ENCODE peak calls at places on chromosomes 1 and 21, in five cellular contexts. Y is IMR-90, X is neural crest cell, O is uterus, Z is kidney. D is an unnamed sample.

GRCh38 chr1:45894921-45895320 is 91.5 kb downstream of the MAST2 start:
- DNase-seq in O (no peak), Y (no peak), Z (no peak), X (no peak), D (no peak)

GRCh38 chr21:31326478-31327247 is 17.4 kb downstream of the TIAM1 start:
- DNase-seq in X (no peak), O (no peak), Y (no peak), Z (no peak), D (no peak)

GRCh38 chr1:115507256-115507589 is 134.5 kb upstream of the VANGL1 start:
- DNase-seq in Z (no peak), X (peak; percentile 6), O (peak; percentile 20), Y (peak; percentile 63), D (no peak)

GRCh38 chr1:197774691-197775281 is 494 bp downstream of the DENND1B start:
- DNase-seq in Y (peak; percentile 41), Z (peak; percentile 84), O (peak; percentile 49), X (peak; percentile 41), D (peak; percentile 53)

GRCh38 chr1:56382890-56383289 is 196.5 kb downstream of the PLPP3 start:
- DNase-seq in O (no peak), X (no peak), Y (no peak), Z (no peak), D (no peak)

GRCh38 chr1:184052750-184053149 is 1.2 kb downstream of the TSEN15 start:
- DNase-seq in X (no peak), Z (no peak), O (no peak), Y (no peak), D (no peak)

GRCh38 chr1:97379387-97380075 is 541.3 kb downstream of the DPYD start:
- DNase-seq in Z (no peak), Y (peak; percentile 86), X (no peak), O (no peak), D (no peak)

GRCh38 chr1:198124665-198125064 is 32.1 kb upstream of the NEK7 start:
- DNase-seq in X (no peak), Z (no peak), O (no peak), Y (no peak), D (no peak)

GRCh38 chr21:14454642-14455009 is 71.7 kb upstream of the HSPA13 start:
- DNase-seq in Y (no peak), O (no peak), Z (no peak), X (no peak), D (no peak)

GRCh38 chr21:15063081-15063820 is 1.5 kb downstream of the NRIP1 start:
- DNase-seq in Y (peak; percentile 18), X (no peak), O (no peak), Z (no peak), D (no peak)

GRCh38 chr1:39214998-39215873 is 10.7 kb downstream of the MACF1 start:
- DNase-seq in O (no peak), Y (no peak), Z (peak; percentile 55), X (no peak), D (no peak)

GRCh38 chr1:102853701-102854187 is 254.6 kb downstream of the COL11A1 start:
- DNase-seq in Z (peak; percentile 66), O (no peak), X (no peak), Y (no peak), D (no peak)

GRCh38 chr1:234956821-234957329 is 171.8 kb downstream of the TOMM20 start:
- DNase-seq in O (peak; percentile 56), Z (no peak), Y (no peak), X (no peak), D (no peak)

GRCh38 chr1:39183503-39184353 is 20.8 kb upstream of the MACF1 start:
- DNase-seq in O (no peak), X (no peak), Z (peak; percentile 81), Y (peak; percentile 74), D (no peak)

GRCh38 chr1:152752225-152752624 is 5.6 kb upstream of the KPRP start:
- DNase-seq in Y (peak; percentile 70), X (no peak), Z (no peak), O (no peak), D (no peak)

GRCh38 chr21:16580661-16581060 is 850.9 kb downstream of the USP25 start:
- DNase-seq in Z (no peak), O (no peak), Y (no peak), X (no peak), D (no peak)

GRCh38 chr1:10692401-10693021 is 103.9 kb downstream of the CASZ1 start:
- DNase-seq in Z (no peak), Y (no peak), O (no peak), X (no peak), D (peak; percentile 49)

GRCh38 chr1:19042675-19043578 is 86.5 kb upstream of the IFFO2 start:
- DNase-seq in O (no peak), X (no peak), Z (peak; percentile 66), Y (no peak), D (no peak)

GRCh38 chr1:210496063-210496462 is 167.4 kb downstream of the HHAT start:
- DNase-seq in Y (peak; percentile 92), X (no peak), Z (no peak), O (no peak), D (no peak)

GRCh38 chr1:240193699-240194098 is 102.0 kb downstream of the FMN2 start:
- DNase-seq in O (no peak), Y (no peak), X (no peak), Z (no peak), D (no peak)

GRCh38 chr1:159177273-159177907 is 6.0 kb downstream of the CADM3 start:
- DNase-seq in Z (no peak), O (peak; percentile 20), Y (peak; percentile 58), X (peak; percentile 49), D (peak; percentile 61)

GRCh38 chr1:78171736-78172590 is 126.2 kb downstream of the GIPC2 start:
- DNase-seq in Y (peak; percentile 85), O (no peak), X (no peak), Z (no peak), D (no peak)

GRCh38 chr1:224430511-224431113 is 4.0 kb downstream of the WDR26 start:
- DNase-seq in Y (peak; percentile 76), X (no peak), Z (no peak), O (no peak), D (no peak)

GRCh38 chr1:116569776-116570357 is 959 bp downstream of the CD58 start:
- DNase-seq in X (no peak), Z (peak; percentile 79), O (peak; percentile 31), Y (no peak), D (no peak)

GRCh38 chr1:226125097-226125630 is 61.4 kb downstream of the ACBD3 start:
- DNase-seq in O (peak; percentile 85), X (peak; percentile 96), Y (peak; percentile 73), Z (peak; percentile 92), D (peak; percentile 89)

GRCh38 chr1:45205910-45206721 is at the start of gene ZSWIM5:
- DNase-seq in Z (peak; percentile 87), O (peak; percentile 71), Y (peak; percentile 42), X (peak; percentile 64), D (peak; percentile 61)

GRCh38 chr1:109482242-109482641 is 1.5 kb upstream of the ATXN7L2 start:
- DNase-seq in Y (no peak), Z (no peak), X (no peak), O (no peak), D (no peak)

GRCh38 chr1:54302951-54303843 is 103.0 kb downstream of the SSBP3 start:
- DNase-seq in Z (no peak), Y (no peak), O (no peak), X (no peak), D (no peak)

GRCh38 chr1:93638307-93638847 is 43.3 kb downstream of the BCAR3 start:
- DNase-seq in Z (no peak), Y (no peak), O (no peak), X (no peak), D (no peak)

GRCh38 chr21:29145837-29146453 is 15.5 kb downstream of the MAP3K7CL start:
- DNase-seq in Z (no peak), X (no peak), Y (no peak), O (no peak), D (no peak)

GRCh38 chr1:111958911-111959310 is 30.6 kb downstream of the KCND3 start:
- DNase-seq in X (no peak), Z (no peak), Y (no peak), O (no peak), D (no peak)

D was measured in progenitor cell of endocrine pancreas.